ENCODE peak calls at places on chromosomes 6 and 20, in seven cellular contexts. F, C, Q, B, V, G and N are unnamed samples.

GRCh38 chr6:42431877-42432276 is 19.8 kb downstream of the TRERF1 start:
- DNase-seq in F (no peak), C (no peak), Q (no peak), B (no peak), V (no peak), G (no peak), N (no peak)

GRCh38 chr6:133983099-133983939 is 30.3 kb downstream of the TBPL1 start:
- DNase-seq in F (no peak), C (peak; percentile 62), Q (peak; percentile 76), B (no peak), V (no peak), G (no peak), N (peak; percentile 45)

GRCh38 chr6:6918216-6918983 is 189.4 kb upstream of the RREB1 start:
- DNase-seq in F (no peak), C (peak; percentile 75), Q (peak; percentile 76), B (no peak), V (peak; percentile 13), G (peak; percentile 84), N (peak; percentile 71)

GRCh38 chr6:26211963-26212362 is 124.7 kb downstream of the HFE start:
- DNase-seq in F (no peak), C (no peak), Q (no peak), B (peak; percentile 43), V (no peak), G (no peak), N (no peak)

GRCh38 chr6:38997128-38997761 is 51.3 kb upstream of the GLP1R start:
- DNase-seq in F (peak; percentile 86), C (peak; percentile 36), Q (peak; percentile 15), B (peak; percentile 26), V (no peak), G (no peak), N (peak; percentile 3)

GRCh38 chr20:51365670-51366069 is 176.8 kb downstream of the NFATC2 start:
- DNase-seq in F (no peak), C (peak; percentile 84), Q (peak; percentile 97), B (no peak), V (no peak), G (peak; percentile 91), N (peak; percentile 58)

GRCh38 chr20:51128198-51128597 is 105.3 kb upstream of the KCNG1 start:
- DNase-seq in F (no peak), C (peak; percentile 95), Q (peak; percentile 92), B (peak; percentile 57), V (no peak), G (peak; percentile 95), N (peak; percentile 84)

GRCh38 chr6:117951783-117952182 is 44.7 kb downstream of the SLC35F1 start:
- DNase-seq in F (peak; percentile 86), C (no peak), Q (no peak), B (no peak), V (no peak), G (no peak), N (no peak)

GRCh38 chr6:63441266-63441956 is 121.6 kb upstream of the LGSN start:
- DNase-seq in F (peak; percentile 28), C (no peak), Q (no peak), B (peak; percentile 77), V (no peak), G (no peak), N (no peak)
- H3K4me3 ChIP-seq in F (no peak overlapping the region), C (no peak overlapping the region), Q (no peak overlapping the region), B (peak overlapping the region; percentile 72), V (no peak overlapping the region), G (no peak overlapping the region), N (no peak overlapping the region)

GRCh38 chr6:4028051-4028450 is 50.9 kb downstream of the FAM217A start:
- DNase-seq in F (no peak), C (no peak), Q (no peak), B (no peak), V (no peak), G (no peak), N (no peak)
- H3K79me2 ChIP-seq in F (peaks cover 100% of the 10 kb centered on the region), C (peaks cover 99% of the 10 kb centered on the region), Q (peaks cover 92% of the 10 kb centered on the region), B (peaks cover 99% of the 10 kb centered on the region), V (peaks cover 99% of the 10 kb centered on the region), G (peaks cover 100% of the 10 kb centered on the region), N (peaks cover 97% of the 10 kb centered on the region)

GRCh38 chr6:80520195-80520594 is 413.7 kb downstream of the BCKDHB start:
- DNase-seq in F (no peak), C (peak; percentile 56), Q (peak; percentile 58), B (no peak), V (no peak), G (peak; percentile 61), N (peak; percentile 21)

GRCh38 chr6:80523029-80523428 is 416.6 kb downstream of the BCKDHB start:
- DNase-seq in F (no peak), C (no peak), Q (peak; percentile 85), B (no peak), V (no peak), G (no peak), N (no peak)

GRCh38 chr6:80522556-80522955 is 416.1 kb downstream of the BCKDHB start:
- DNase-seq in F (no peak), C (no peak), Q (no peak), B (no peak), V (no peak), G (no peak), N (no peak)

GRCh38 chr6:80517525-80517924 is 411.1 kb downstream of the BCKDHB start:
- DNase-seq in F (no peak), C (no peak), Q (no peak), B (no peak), V (no peak), G (no peak), N (no peak)
- H3K4me3 ChIP-seq in F (no peak overlapping the region), C (no peak overlapping the region), Q (no peak overlapping the region), B (no peak overlapping the region), V (no peak overlapping the region), G (no peak overlapping the region), N (no peak overlapping the region)

DNA sequence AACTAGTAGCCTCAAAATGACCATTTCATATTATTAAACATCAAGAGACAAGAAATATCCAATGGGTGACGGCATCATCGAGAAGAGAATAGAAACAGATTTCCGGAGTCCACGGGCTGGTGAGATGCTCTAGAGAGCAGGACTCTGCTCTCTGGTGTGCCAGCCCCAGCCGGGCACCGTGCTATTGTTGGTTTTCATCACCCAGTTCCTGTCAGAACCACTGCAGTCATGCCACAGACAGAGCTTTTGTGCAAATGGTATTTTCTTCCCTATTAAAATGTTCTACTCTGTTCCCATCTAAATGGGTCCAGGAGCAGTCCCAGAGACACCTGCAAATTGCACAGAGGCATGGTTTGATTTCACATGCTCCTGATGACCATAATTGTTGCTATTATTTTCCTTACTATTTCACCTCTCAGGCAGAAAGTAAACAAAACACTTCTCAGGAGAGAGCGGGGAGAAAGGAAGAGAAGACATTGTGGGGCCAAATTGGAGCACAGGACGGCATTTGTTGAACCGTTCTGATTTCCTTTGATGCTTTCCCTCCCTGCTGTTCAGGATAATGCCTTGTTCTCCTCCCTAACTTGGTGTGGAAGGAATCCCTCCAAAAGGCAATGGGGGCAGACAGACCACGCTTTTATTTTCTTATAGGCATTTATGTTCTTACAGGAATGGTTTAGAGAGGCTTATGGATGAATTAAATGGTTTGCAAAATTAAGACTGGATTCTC is 11.4 kb upstream of the RAMACL start:
- DNase-seq in F (no peak), C (no peak), Q (no peak), B (no peak), V (no peak), G (no peak), N (no peak)
- H3K79me2 ChIP-seq in F (peaks cover 82% of the 10 kb centered on the region), C (no peaks in the 10 kb centered on the region), Q (peaks cover 33% of the 10 kb centered on the region), B (no peaks in the 10 kb centered on the region), V (no peaks in the 10 kb centered on the region), G (peaks cover 65% of the 10 kb centered on the region), N (peaks cover 19% of the 10 kb centered on the region)

GRCh38 chr6:43705996-43706395 is 18.4 kb upstream of the MRPS18A start:
- DNase-seq in F (no peak), C (no peak), Q (peak; percentile 24), B (peak; percentile 87), V (no peak), G (peak; percentile 42), N (no peak)
- H3K4me3 ChIP-seq in F (no peak overlapping the region), C (no peak overlapping the region), Q (no peak overlapping the region), B (peak overlapping the region; percentile 59), V (no peak overlapping the region), G (no peak overlapping the region), N (no peak overlapping the region)

DNA sequence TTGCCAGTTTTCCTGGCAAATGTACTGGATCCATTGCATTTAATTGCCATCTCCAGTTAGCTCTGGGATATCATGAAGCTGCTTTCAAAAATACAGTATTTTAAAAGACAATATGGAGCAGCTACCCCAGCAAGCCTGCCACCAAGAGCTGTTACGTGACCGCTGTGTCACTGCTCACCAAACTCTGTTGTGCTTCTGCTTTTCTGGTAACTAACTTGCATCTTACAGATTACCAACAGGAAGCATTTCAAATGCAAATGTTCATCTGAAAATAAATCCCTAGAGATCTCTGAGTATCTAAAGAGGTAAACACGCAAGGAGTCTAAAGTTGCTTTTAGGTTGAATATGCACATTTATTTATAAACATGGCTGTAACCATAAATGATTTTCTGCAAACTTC is 1008.3 kb downstream of the KIF16B start:
- DNase-seq in F (no peak), C (no peak), Q (no peak), B (no peak), V (no peak), G (no peak), N (no peak)
- H3K79me2 ChIP-seq in F (no peaks in the 10 kb centered on the region), C (no peaks in the 10 kb centered on the region), Q (no peaks in the 10 kb centered on the region), B (no peaks in the 10 kb centered on the region), V (no peaks in the 10 kb centered on the region), G (no peaks in the 10 kb centered on the region), N (no peaks in the 10 kb centered on the region)